ENCODE peak calls at places on chromosomes 7 and 10, in eight cellular contexts. One of them, this sample, is unnamed.

GRCh38 chr7:23530355-23530754 is 1.4 kb downstream of the TRA2A start:
- DNase-seq in uterus: no peak
- DNase-seq in SK-N-SH: peak
- DNase-seq in kidney epithelial cell: no peak
- DNase-seq in cardiac fibroblast: peak
- DNase-seq in brain microvascular endothelial cell: peak
- DNase-seq in colonic mucosa: peak
- DNase-seq in dorsolateral prefrontal cortex: no peak
- DNase-seq in this sample: no peak

GRCh38 chr7:28729685-28730084 is 228.4 kb downstream of the TRIL start:
- DNase-seq in uterus: no peak
- DNase-seq in dorsolateral prefrontal cortex: no peak
- DNase-seq in SK-N-SH: no peak
- DNase-seq in brain microvascular endothelial cell: peak
- DNase-seq in colonic mucosa: no peak
- DNase-seq in kidney epithelial cell: no peak
- DNase-seq in cardiac fibroblast: peak
- DNase-seq in this sample: no peak

GRCh38 chr10:42979181-42979580 is 97.7 kb upstream of the RET start:
- DNase-seq in cardiac fibroblast: no peak
- DNase-seq in uterus: no peak
- DNase-seq in kidney epithelial cell: no peak
- DNase-seq in dorsolateral prefrontal cortex: no peak
- DNase-seq in colonic mucosa: no peak
- DNase-seq in brain microvascular endothelial cell: no peak
- DNase-seq in SK-N-SH: peak
- DNase-seq in this sample: no peak

GRCh38 chr10:103188853-103189252 is 4.2 kb downstream of the NT5C2 start:
- DNase-seq in uterus: no peak
- DNase-seq in cardiac fibroblast: no peak
- DNase-seq in dorsolateral prefrontal cortex: no peak
- DNase-seq in colonic mucosa: no peak
- DNase-seq in brain microvascular endothelial cell: no peak
- DNase-seq in SK-N-SH: no peak
- DNase-seq in kidney epithelial cell: no peak
- DNase-seq in this sample: no peak

GRCh38 chr7:157513162-157513621 is 176.4 kb downstream of the DNAJB6 start:
- DNase-seq in brain microvascular endothelial cell: no peak
- DNase-seq in uterus: no peak
- DNase-seq in cardiac fibroblast: no peak
- DNase-seq in SK-N-SH: no peak
- DNase-seq in colonic mucosa: no peak
- DNase-seq in dorsolateral prefrontal cortex: no peak
- DNase-seq in kidney epithelial cell: no peak
- DNase-seq in this sample: no peak

GRCh38 chr7:8625612-8626011 is 192.2 kb downstream of the NXPH1 start:
- DNase-seq in colonic mucosa: no peak
- DNase-seq in dorsolateral prefrontal cortex: no peak
- DNase-seq in uterus: no peak
- DNase-seq in brain microvascular endothelial cell: no peak
- DNase-seq in kidney epithelial cell: no peak
- DNase-seq in SK-N-SH: no peak
- DNase-seq in cardiac fibroblast: no peak
- DNase-seq in this sample: no peak

GRCh38 chr7:118304100-118304499 is 79.6 kb downstream of the ANKRD7 start:
- DNase-seq in colonic mucosa: no peak
- DNase-seq in brain microvascular endothelial cell: no peak
- DNase-seq in uterus: no peak
- DNase-seq in kidney epithelial cell: no peak
- DNase-seq in dorsolateral prefrontal cortex: no peak
- DNase-seq in SK-N-SH: no peak
- DNase-seq in cardiac fibroblast: no peak
- DNase-seq in this sample: no peak

GRCh38 chr10:6140141-6140841 is 51.5 kb downstream of the RBM17 start:
- DNase-seq in colonic mucosa: peak
- DNase-seq in cardiac fibroblast: no peak
- DNase-seq in brain microvascular endothelial cell: no peak
- DNase-seq in SK-N-SH: peak
- DNase-seq in uterus: no peak
- DNase-seq in dorsolateral prefrontal cortex: no peak
- DNase-seq in kidney epithelial cell: no peak
- DNase-seq in this sample: peak

GRCh38 chr7:135343361-135343760 is 109.7 kb downstream of the STRA8 start:
- DNase-seq in dorsolateral prefrontal cortex: no peak
- DNase-seq in cardiac fibroblast: no peak
- DNase-seq in SK-N-SH: no peak
- DNase-seq in kidney epithelial cell: no peak
- DNase-seq in brain microvascular endothelial cell: no peak
- DNase-seq in uterus: no peak
- DNase-seq in colonic mucosa: no peak
- DNase-seq in this sample: no peak

GRCh38 chr7:135337506-135337905 is 103.9 kb downstream of the STRA8 start:
- DNase-seq in kidney epithelial cell: no peak
- DNase-seq in brain microvascular endothelial cell: no peak
- DNase-seq in SK-N-SH: no peak
- DNase-seq in uterus: no peak
- DNase-seq in dorsolateral prefrontal cortex: no peak
- DNase-seq in colonic mucosa: no peak
- DNase-seq in cardiac fibroblast: no peak
- DNase-seq in this sample: no peak

GRCh38 chr7:135341049-135341448 is 107.4 kb downstream of the STRA8 start:
- DNase-seq in brain microvascular endothelial cell: no peak
- DNase-seq in uterus: no peak
- DNase-seq in dorsolateral prefrontal cortex: no peak
- DNase-seq in kidney epithelial cell: no peak
- DNase-seq in SK-N-SH: no peak
- DNase-seq in cardiac fibroblast: no peak
- DNase-seq in colonic mucosa: peak
- DNase-seq in this sample: peak

GRCh38 chr7:135338151-135338550 is 104.5 kb downstream of the STRA8 start:
- DNase-seq in dorsolateral prefrontal cortex: no peak
- DNase-seq in cardiac fibroblast: no peak
- DNase-seq in uterus: no peak
- DNase-seq in kidney epithelial cell: no peak
- DNase-seq in SK-N-SH: no peak
- DNase-seq in brain microvascular endothelial cell: no peak
- DNase-seq in colonic mucosa: no peak
- DNase-seq in this sample: no peak

DNA sequence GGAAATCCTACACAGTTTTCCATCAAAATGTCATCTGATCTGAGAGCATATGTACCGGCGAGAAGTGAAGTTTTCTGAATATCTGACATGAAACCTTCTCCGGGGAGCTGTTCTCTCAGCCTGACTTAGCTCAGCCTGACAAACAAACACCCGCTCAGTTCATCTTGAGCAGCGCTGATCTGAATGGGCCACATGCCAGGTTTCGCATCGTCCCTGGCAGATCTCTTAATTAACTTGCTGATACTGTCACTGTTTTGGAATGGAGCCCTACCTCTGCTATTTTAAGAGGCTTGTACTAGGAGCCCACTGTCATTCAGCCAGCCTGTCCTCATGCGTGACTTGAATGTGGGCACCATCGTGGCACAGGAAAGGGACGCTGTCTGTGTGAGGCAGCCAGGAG is 109.2 kb downstream of the STRA8 start:
- DNase-seq in colonic mucosa: no peak
- DNase-seq in cardiac fibroblast: no peak
- DNase-seq in brain microvascular endothelial cell: no peak
- DNase-seq in kidney epithelial cell: no peak
- DNase-seq in uterus: no peak
- DNase-seq in dorsolateral prefrontal cortex: peak
- DNase-seq in SK-N-SH: peak
- DNase-seq in this sample: no peak
- TF ChIP-seq CTCF in colonic mucosa: no peak
- TF ChIP-seq CTCF in cardiac fibroblast: no peak
- TF ChIP-seq CTCF in brain microvascular endothelial cell: no peak
- TF ChIP-seq CTCF in kidney epithelial cell: no peak
- TF ChIP-seq CTCF in uterus: no peak
- TF ChIP-seq CTCF in dorsolateral prefrontal cortex: no peak
- TF ChIP-seq CTCF in SK-N-SH: no peak
- TF ChIP-seq CTCF in this sample: no peak

GRCh38 chr10:99235469-99235871 is at the start of gene HPSE2:
- DNase-seq in SK-N-SH: peak
- DNase-seq in kidney epithelial cell: no peak
- DNase-seq in colonic mucosa: no peak
- DNase-seq in cardiac fibroblast: no peak
- DNase-seq in dorsolateral prefrontal cortex: no peak
- DNase-seq in uterus: no peak
- DNase-seq in brain microvascular endothelial cell: no peak
- DNase-seq in this sample: no peak

GRCh38 chr10:99234067-99234738 is 1.4 kb downstream of the HPSE2 start:
- DNase-seq in SK-N-SH: peak
- DNase-seq in cardiac fibroblast: peak
- DNase-seq in uterus: no peak
- DNase-seq in brain microvascular endothelial cell: peak
- DNase-seq in kidney epithelial cell: no peak
- DNase-seq in colonic mucosa: peak
- DNase-seq in dorsolateral prefrontal cortex: no peak
- DNase-seq in this sample: peak

GRCh38 chr10:99236627-99237309 is 1.1 kb upstream of the HPSE2 start:
- DNase-seq in uterus: no peak
- DNase-seq in brain microvascular endothelial cell: no peak
- DNase-seq in kidney epithelial cell: no peak
- DNase-seq in cardiac fibroblast: no peak
- DNase-seq in SK-N-SH: no peak
- DNase-seq in dorsolateral prefrontal cortex: no peak
- DNase-seq in colonic mucosa: no peak
- DNase-seq in this sample: no peak

GRCh38 chr10:99234739-99235468 is 748 bp downstream of the HPSE2 start:
- DNase-seq in uterus: no peak
- DNase-seq in SK-N-SH: no peak
- DNase-seq in kidney epithelial cell: no peak
- DNase-seq in brain microvascular endothelial cell: no peak
- DNase-seq in colonic mucosa: no peak
- DNase-seq in cardiac fibroblast: peak
- DNase-seq in dorsolateral prefrontal cortex: no peak
- DNase-seq in this sample: no peak

DNA sequence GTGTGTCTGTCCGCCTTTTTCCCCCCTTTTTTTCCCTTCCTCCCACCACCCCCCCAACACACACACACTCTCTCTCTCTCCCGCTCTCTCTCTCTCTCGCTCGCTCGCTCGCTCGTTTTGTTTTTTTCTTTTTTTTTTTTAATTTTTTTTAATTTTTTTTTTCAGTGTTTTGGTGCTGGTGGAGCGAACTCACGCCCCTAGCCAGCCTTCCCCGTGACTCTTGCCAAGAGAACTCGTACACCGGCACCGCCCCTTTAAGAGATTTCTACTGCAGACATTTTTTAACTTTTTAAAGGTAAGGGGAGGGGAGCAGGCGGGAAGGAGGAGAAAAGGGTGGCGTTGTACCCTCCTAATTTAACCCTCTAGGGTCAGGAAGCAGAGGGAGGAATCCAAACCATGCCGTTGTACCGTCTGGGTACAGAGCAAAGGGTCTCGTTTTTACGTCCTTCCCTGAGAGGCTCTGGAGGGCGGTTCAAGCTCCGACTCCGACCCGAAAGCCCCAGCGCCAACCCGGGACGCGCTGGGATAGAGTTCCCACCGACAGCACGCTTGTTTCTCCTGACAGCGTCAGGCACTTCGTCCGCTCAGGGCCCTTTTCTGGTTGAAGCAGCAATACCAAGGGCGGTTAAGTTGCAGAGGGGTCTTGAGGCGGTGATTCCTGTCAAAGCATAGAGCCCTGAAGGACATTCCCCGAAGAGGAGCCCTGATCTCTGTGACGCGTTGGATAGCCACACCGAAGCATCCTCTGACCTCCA is 397 bp upstream of the HPSE2 start:
- DNase-seq in dorsolateral prefrontal cortex: no peak
- DNase-seq in SK-N-SH: peak
- DNase-seq in cardiac fibroblast: no peak
- DNase-seq in kidney epithelial cell: no peak
- DNase-seq in brain microvascular endothelial cell: no peak
- DNase-seq in uterus: no peak
- DNase-seq in colonic mucosa: peak
- DNase-seq in this sample: no peak
- H3K4me3 ChIP-seq in dorsolateral prefrontal cortex: peak
- H3K4me3 ChIP-seq in SK-N-SH: no peak
- H3K4me3 ChIP-seq in cardiac fibroblast: no peak
- H3K4me3 ChIP-seq in kidney epithelial cell: no peak
- H3K4me3 ChIP-seq in brain microvascular endothelial cell: no peak
- H3K4me3 ChIP-seq in uterus: peak
- H3K4me3 ChIP-seq in colonic mucosa: no peak
- H3K4me3 ChIP-seq in this sample: no peak

GRCh38 chr7:13894956-13895355 is 94.5 kb downstream of the ETV1 start:
- DNase-seq in uterus: no peak
- DNase-seq in dorsolateral prefrontal cortex: no peak
- DNase-seq in SK-N-SH: no peak
- DNase-seq in brain microvascular endothelial cell: no peak
- DNase-seq in colonic mucosa: no peak
- DNase-seq in kidney epithelial cell: no peak
- DNase-seq in cardiac fibroblast: no peak
- DNase-seq in this sample: no peak
- TF ChIP-seq CTCF in uterus: no peak
- TF ChIP-seq CTCF in dorsolateral prefrontal cortex: no peak
- TF ChIP-seq CTCF in SK-N-SH: no peak
- TF ChIP-seq CTCF in brain microvascular endothelial cell: no peak
- TF ChIP-seq CTCF in colonic mucosa: no peak
- TF ChIP-seq CTCF in kidney epithelial cell: no peak
- TF ChIP-seq CTCF in cardiac fibroblast: no peak
- TF ChIP-seq CTCF in this sample: no peak

GRCh38 chr10:11742009-11742778 is at the start of gene ECHDC3:
- DNase-seq in colonic mucosa: peak
- DNase-seq in cardiac fibroblast: peak
- DNase-seq in dorsolateral prefrontal cortex: no peak
- DNase-seq in kidney epithelial cell: no peak
- DNase-seq in brain microvascular endothelial cell: peak
- DNase-seq in SK-N-SH: peak
- DNase-seq in uterus: peak
- DNase-seq in this sample: peak

GRCh38 chr10:11741608-11742007 is 574 bp upstream of the ECHDC3 start:
- DNase-seq in kidney epithelial cell: no peak
- DNase-seq in colonic mucosa: no peak
- DNase-seq in brain microvascular endothelial cell: no peak
- DNase-seq in SK-N-SH: peak
- DNase-seq in uterus: no peak
- DNase-seq in cardiac fibroblast: no peak
- DNase-seq in dorsolateral prefrontal cortex: no peak
- DNase-seq in this sample: no peak

GRCh38 chr10:11740907-11741306 is 1.3 kb upstream of the ECHDC3 start:
- DNase-seq in uterus: no peak
- DNase-seq in cardiac fibroblast: no peak
- DNase-seq in colonic mucosa: no peak
- DNase-seq in kidney epithelial cell: no peak
- DNase-seq in dorsolateral prefrontal cortex: no peak
- DNase-seq in brain microvascular endothelial cell: no peak
- DNase-seq in SK-N-SH: no peak
- DNase-seq in this sample: no peak

GRCh38 chr10:11743461-11744338 is 1.5 kb downstream of the ECHDC3 start:
- DNase-seq in kidney epithelial cell: no peak
- DNase-seq in colonic mucosa: no peak
- DNase-seq in uterus: no peak
- DNase-seq in cardiac fibroblast: no peak
- DNase-seq in dorsolateral prefrontal cortex: no peak
- DNase-seq in SK-N-SH: no peak
- DNase-seq in brain microvascular endothelial cell: no peak
- DNase-seq in this sample: no peak

DNA sequence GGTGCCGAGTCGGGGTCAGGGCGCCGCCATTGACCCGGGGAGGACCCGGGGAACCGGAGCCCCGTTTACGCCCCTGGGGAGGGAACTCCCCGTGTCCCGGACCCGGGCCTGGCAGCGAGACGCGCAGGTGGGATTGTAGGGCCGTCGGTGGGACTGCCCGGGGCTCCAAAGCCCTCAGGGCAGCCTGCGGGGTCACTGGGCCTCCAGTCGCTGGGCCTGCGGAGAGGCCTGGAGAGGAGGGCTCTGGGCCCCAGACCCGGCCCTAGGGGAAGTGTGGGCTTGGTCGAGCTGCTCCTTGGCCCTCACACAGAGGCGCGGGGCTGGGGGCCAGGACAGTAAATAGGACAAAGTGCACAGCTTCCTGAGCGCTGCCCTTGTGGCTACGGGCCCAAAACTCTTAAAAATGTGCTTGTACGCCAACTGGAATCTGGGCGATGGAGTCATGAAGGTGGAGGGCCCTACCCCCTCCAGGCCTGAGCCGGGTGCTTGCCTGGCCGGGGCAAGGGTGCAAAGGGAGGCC is 657 bp downstream of the ECHDC3 start:
- DNase-seq in colonic mucosa: no peak
- DNase-seq in kidney epithelial cell: no peak
- DNase-seq in dorsolateral prefrontal cortex: no peak
- DNase-seq in SK-N-SH: no peak
- DNase-seq in cardiac fibroblast: no peak
- DNase-seq in uterus: no peak
- DNase-seq in brain microvascular endothelial cell: no peak
- DNase-seq in this sample: no peak
- H3K4me3 ChIP-seq in colonic mucosa: peak
- H3K4me3 ChIP-seq in kidney epithelial cell: peak
- H3K4me3 ChIP-seq in dorsolateral prefrontal cortex: peak
- H3K4me3 ChIP-seq in SK-N-SH: peak
- H3K4me3 ChIP-seq in cardiac fibroblast: peak
- H3K4me3 ChIP-seq in uterus: peak
- H3K4me3 ChIP-seq in brain microvascular endothelial cell: peak
- H3K4me3 ChIP-seq in this sample: peak

This sample was measured in mucosa of descending colon.